ENCODE peak calls at places on chromosomes 5 and 9, in eight cellular contexts. B is retinal pigment epithelial cell, J is mammary epithelial cell, D is Peyer's patch, Z is RCC 7860, I is omental fat pad, E is AG09319, C is T1000. Y is an unnamed sample.

GRCh38 chr9:112437406-112437805 is 49.2 kb upstream of the KIAA1958 start:
- DNase-seq in D (no peak), Z (no peak), I (no peak), J (no peak), C (no peak), E (no peak), B (no peak), Y (no peak)

GRCh38 chr9:26210338-26210851 is 532.2 kb upstream of the TUSC1 start:
- DNase-seq in E (no peak), I (no peak), J (no peak), B (no peak), Z (peak; percentile 69), D (no peak), C (no peak), Y (no peak)

GRCh38 chr5:112554089-112554977 is 135.3 kb upstream of the EPB41L4A start:
- DNase-seq in E (no peak), Z (no peak), B (no peak), J (no peak), I (no peak), D (no peak), C (no peak), Y (no peak)

GRCh38 chr9:8694983-8695588 is 895.5 kb upstream of the DMAC1 start:
- DNase-seq in I (no peak), B (no peak), C (no peak), J (no peak), D (no peak), E (no peak), Z (no peak), Y (no peak)

GRCh38 chr9:99948896-99949295 is 42.4 kb downstream of the STX17 start:
- DNase-seq in Z (no peak), I (no peak), J (no peak), B (no peak), D (no peak), C (no peak), E (no peak), Y (no peak)

GRCh38 chr9:93586290-93587057 is 10.1 kb downstream of the PHF2 start:
- DNase-seq in Z (no peak), I (no peak), D (peak; percentile 36), C (no peak), E (no peak), J (no peak), B (no peak), Y (no peak)

GRCh38 chr9:91740713-91741112 is 209.3 kb downstream of the ROR2 start:
- DNase-seq in E (no peak), I (peak; percentile 54), D (peak; percentile 66), J (no peak), C (no peak), Z (no peak), B (no peak), Y (no peak)

GRCh38 chr5:37501152-37501551 is 122.0 kb downstream of the WDR70 start:
- DNase-seq in C (no peak), B (no peak), E (no peak), D (no peak), Z (no peak), I (no peak), J (no peak), Y (no peak)

GRCh38 chr9:137427454-137428310 is 4.5 kb downstream of the NOXA1 start:
- DNase-seq in C (no peak), E (no peak), Z (no peak), D (no peak), B (no peak), J (no peak), I (no peak), Y (peak; percentile 40)